ENCODE peak calls at places on chromosomes 11 and 22, in five cellular contexts. One of them, this sample, is unnamed. For H3K36me3, the result is how much of the 10 kb centered on the place peaks cover.

GRCh38 chr11:129766858-129767604 is 48.6 kb upstream of the TMEM45B start:
- DNase-seq in BJ: no peak
- DNase-seq in body of pancreas: peak
- DNase-seq in ovary: no peak
- DNase-seq in spleen: no peak
- DNase-seq in this sample: no peak

GRCh38 chr11:65558002-65558784 is at the start of gene LTBP3:
- DNase-seq in BJ: no peak
- DNase-seq in spleen: peak
- DNase-seq in body of pancreas: peak
- DNase-seq in ovary: peak
- DNase-seq in this sample: no peak

GRCh38 chr11:789951-790350 is at the start of gene CEND1:
- DNase-seq in spleen: no peak
- DNase-seq in ovary: no peak
- DNase-seq in body of pancreas: no peak
- DNase-seq in BJ: no peak
- DNase-seq in this sample: no peak

GRCh38 chr11:96340555-96340885 is 2.5 kb downstream of the MAML2 start:
- DNase-seq in body of pancreas: no peak
- DNase-seq in spleen: no peak
- DNase-seq in BJ: no peak
- DNase-seq in ovary: no peak
- DNase-seq in this sample: no peak

GRCh38 chr11:117809236-117810055 is 12.4 kb upstream of the DSCAML1 start:
- DNase-seq in spleen: peak
- DNase-seq in BJ: no peak
- DNase-seq in body of pancreas: peak
- DNase-seq in ovary: peak
- DNase-seq in this sample: no peak

GRCh38 chr22:44932493-44932892 is 77.3 kb downstream of the PHF21B start:
- DNase-seq in body of pancreas: no peak
- DNase-seq in spleen: no peak
- DNase-seq in BJ: no peak
- DNase-seq in ovary: no peak
- DNase-seq in this sample: no peak

GRCh38 chr11:56885854-56886253 is 102.9 kb upstream of the OR5AK2 start:
- DNase-seq in ovary: no peak
- DNase-seq in body of pancreas: no peak
- DNase-seq in BJ: no peak
- DNase-seq in spleen: no peak
- DNase-seq in this sample: no peak

GRCh38 chr11:63146586-63146985 is 2.6 kb upstream of the SLC22A24 start:
- DNase-seq in spleen: no peak
- DNase-seq in BJ: no peak
- DNase-seq in body of pancreas: no peak
- DNase-seq in ovary: no peak
- DNase-seq in this sample: no peak

GRCh38 chr22:26479043-26479791 is 4.4 kb downstream of the HPS4 start:
- DNase-seq in BJ: no peak
- DNase-seq in ovary: no peak
- DNase-seq in spleen: no peak
- DNase-seq in body of pancreas: no peak
- DNase-seq in this sample: no peak

GRCh38 chr11:131674051-131674755 is 303.8 kb downstream of the NTM start:
- DNase-seq in BJ: peak
- DNase-seq in ovary: peak
- DNase-seq in body of pancreas: peak
- DNase-seq in spleen: no peak
- DNase-seq in this sample: peak

GRCh38 chr11:29530961-29531360 is 485.9 kb downstream of the KCNA4 start:
- DNase-seq in spleen: no peak
- DNase-seq in ovary: no peak
- DNase-seq in BJ: no peak
- DNase-seq in body of pancreas: no peak
- DNase-seq in this sample: no peak

GRCh38 chr22:38707346-38707745 is 1.6 kb downstream of the GTPBP1 start:
- DNase-seq in body of pancreas: no peak
- DNase-seq in spleen: no peak
- DNase-seq in ovary: no peak
- DNase-seq in BJ: no peak
- DNase-seq in this sample: peak

GRCh38 chr22:50233223-50233622 is 11.6 kb downstream of the TUBGCP6 start:
- DNase-seq in ovary: no peak
- DNase-seq in spleen: no peak
- DNase-seq in BJ: no peak
- DNase-seq in body of pancreas: no peak
- DNase-seq in this sample: no peak

GRCh38 chr11:13669544-13670488 is 1.3 kb downstream of the FAR1 start:
- DNase-seq in body of pancreas: no peak
- DNase-seq in ovary: no peak
- DNase-seq in BJ: no peak
- DNase-seq in spleen: no peak
- DNase-seq in this sample: no peak

GRCh38 chr11:104736503-104736902 is 161.8 kb downstream of the CASP12 start:
- DNase-seq in BJ: no peak
- DNase-seq in spleen: no peak
- DNase-seq in ovary: no peak
- DNase-seq in body of pancreas: no peak
- DNase-seq in this sample: no peak

GRCh38 chr11:92130432-92130831 is 94.2 kb upstream of the FAT3 start:
- DNase-seq in BJ: peak
- DNase-seq in spleen: no peak
- DNase-seq in body of pancreas: no peak
- DNase-seq in ovary: no peak
- DNase-seq in this sample: no peak

GRCh38 chr11:45673441-45673840 is 8.0 kb upstream of the CHST1 start:
- DNase-seq in spleen: peak
- DNase-seq in BJ: no peak
- DNase-seq in ovary: peak
- DNase-seq in body of pancreas: no peak
- DNase-seq in this sample: no peak

GRCh38 chr11:35484435-35484834 is 41.0 kb downstream of the PAMR1 start:
- DNase-seq in body of pancreas: no peak
- DNase-seq in spleen: no peak
- DNase-seq in BJ: peak
- DNase-seq in ovary: no peak
- DNase-seq in this sample: no peak

GRCh38 chr11:17575431-17576425 is 28.7 kb downstream of the OTOG start:
- DNase-seq in ovary: no peak
- DNase-seq in body of pancreas: no peak
- DNase-seq in BJ: no peak
- DNase-seq in spleen: no peak
- DNase-seq in this sample: no peak

GRCh38 chr11:1826552-1827094 is 8.2 kb upstream of the SYT8 start:
- DNase-seq in ovary: no peak
- DNase-seq in spleen: no peak
- DNase-seq in body of pancreas: peak
- DNase-seq in BJ: no peak
- DNase-seq in this sample: no peak

GRCh38 chr11:1824221-1825038 is 10.4 kb upstream of the SYT8 start:
- DNase-seq in BJ: no peak
- DNase-seq in body of pancreas: no peak
- DNase-seq in spleen: no peak
- DNase-seq in ovary: no peak
- DNase-seq in this sample: no peak

GRCh38 chr11:1825785-1826451 is 8.9 kb upstream of the SYT8 start:
- DNase-seq in spleen: no peak
- DNase-seq in body of pancreas: no peak
- DNase-seq in ovary: no peak
- DNase-seq in BJ: no peak
- DNase-seq in this sample: no peak

GRCh38 chr11:1823376-1824220 is 11.2 kb upstream of the SYT8 start:
- DNase-seq in BJ: no peak
- DNase-seq in spleen: no peak
- DNase-seq in ovary: no peak
- DNase-seq in body of pancreas: peak
- DNase-seq in this sample: no peak

GRCh38 chr11:1825039-1825740 is 9.6 kb upstream of the SYT8 start:
- DNase-seq in BJ: no peak
- DNase-seq in body of pancreas: peak
- DNase-seq in spleen: peak
- DNase-seq in ovary: no peak
- DNase-seq in this sample: no peak
- TF ChIP-seq CTCF in BJ: no peak
- TF ChIP-seq CTCF in body of pancreas: peak
- TF ChIP-seq CTCF in spleen: peak
- TF ChIP-seq CTCF in ovary: no peak
- TF ChIP-seq CTCF in this sample: peak

DNA sequence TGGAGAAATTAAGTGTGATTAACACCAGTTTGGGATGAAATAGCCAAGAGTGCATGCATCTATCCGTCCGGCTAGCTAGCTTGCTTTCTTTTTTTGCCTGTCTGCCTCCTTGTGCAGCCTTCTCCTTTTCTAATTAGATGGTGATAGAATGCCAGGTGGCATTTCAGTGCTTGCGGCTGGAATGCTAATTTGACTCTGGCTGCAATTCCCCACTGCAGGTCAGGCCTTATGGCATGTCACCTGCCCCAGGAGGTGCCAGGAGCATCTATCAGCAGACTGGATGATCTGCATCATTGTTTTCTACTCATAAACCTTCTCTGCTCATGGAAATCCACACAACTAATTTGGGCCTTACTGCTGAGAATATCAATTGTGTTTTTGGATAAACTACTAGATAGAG is 51.1 kb upstream of the CABP7 start:
- DNase-seq in spleen: no peak
- DNase-seq in ovary: no peak
- DNase-seq in body of pancreas: no peak
- DNase-seq in BJ: no peak
- DNase-seq in this sample: no peak
- H3K36me3 ChIP-seq in spleen: under half
- H3K36me3 ChIP-seq in ovary: under half
- H3K36me3 ChIP-seq in body of pancreas: under half
- H3K36me3 ChIP-seq in BJ: under half
- H3K36me3 ChIP-seq in this sample: under half

GRCh38 chr22:43894122-43894521 is 2.3 kb upstream of the PNPLA5 start:
- DNase-seq in ovary: no peak
- DNase-seq in spleen: peak
- DNase-seq in body of pancreas: no peak
- DNase-seq in BJ: no peak
- DNase-seq in this sample: no peak

GRCh38 chr22:43897751-43898261 is 6.0 kb upstream of the PNPLA5 start:
- DNase-seq in body of pancreas: no peak
- DNase-seq in spleen: no peak
- DNase-seq in ovary: no peak
- DNase-seq in BJ: no peak
- DNase-seq in this sample: peak

GRCh38 chr22:43892183-43892894 is 526 bp upstream of the PNPLA5 start:
- DNase-seq in BJ: no peak
- DNase-seq in body of pancreas: no peak
- DNase-seq in ovary: no peak
- DNase-seq in spleen: peak
- DNase-seq in this sample: no peak

GRCh38 chr22:43893266-43893665 is 1.5 kb upstream of the PNPLA5 start:
- DNase-seq in body of pancreas: no peak
- DNase-seq in spleen: peak
- DNase-seq in ovary: no peak
- DNase-seq in BJ: no peak
- DNase-seq in this sample: no peak

GRCh38 chr22:43895986-43896645 is 4.3 kb upstream of the PNPLA5 start:
- DNase-seq in body of pancreas: no peak
- DNase-seq in ovary: no peak
- DNase-seq in spleen: no peak
- DNase-seq in BJ: no peak
- DNase-seq in this sample: no peak
- TF ChIP-seq CTCF in body of pancreas: no peak
- TF ChIP-seq CTCF in ovary: no peak
- TF ChIP-seq CTCF in spleen: no peak
- TF ChIP-seq CTCF in BJ: no peak
- TF ChIP-seq CTCF in this sample: no peak

GRCh38 chr22:37302617-37303555 is 20.6 kb downstream of the CYTH4 start:
- DNase-seq in body of pancreas: no peak
- DNase-seq in BJ: no peak
- DNase-seq in ovary: no peak
- DNase-seq in spleen: no peak
- DNase-seq in this sample: no peak
- H3K36me3 ChIP-seq in body of pancreas: under half
- H3K36me3 ChIP-seq in BJ: under half
- H3K36me3 ChIP-seq in ovary: under half
- H3K36me3 ChIP-seq in spleen: under half
- H3K36me3 ChIP-seq in this sample: under half

DNA sequence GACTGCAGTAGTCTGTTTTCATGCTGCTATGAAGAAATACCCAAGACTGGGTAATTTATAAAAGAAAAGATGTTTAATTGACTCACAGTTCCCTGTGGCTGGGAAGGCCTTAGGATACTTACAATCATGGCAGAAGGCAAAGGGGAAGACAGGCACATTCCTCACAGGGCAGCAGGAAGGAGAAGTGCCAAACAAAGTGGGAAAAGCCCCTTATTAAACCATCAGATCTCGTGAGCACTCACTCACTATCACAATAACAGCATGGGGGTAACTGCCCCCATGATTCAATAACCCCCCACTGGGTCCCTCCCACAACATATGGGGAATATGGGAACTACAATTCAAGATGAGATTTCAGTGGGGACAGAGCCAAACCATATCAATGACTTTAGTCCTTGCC is 16.4 kb upstream of the OR2AT4 start:
- DNase-seq in BJ: no peak
- DNase-seq in spleen: no peak
- DNase-seq in ovary: no peak
- DNase-seq in body of pancreas: no peak
- DNase-seq in this sample: no peak
- TF ChIP-seq CTCF in BJ: no peak
- TF ChIP-seq CTCF in spleen: no peak
- TF ChIP-seq CTCF in ovary: no peak
- TF ChIP-seq CTCF in body of pancreas: no peak
- TF ChIP-seq CTCF in this sample: no peak